ENCODE peak calls at places on chromosomes 6 and 20, in six cellular contexts. G is breast epithelium, M is colonic mucosa, F is fibroblast of the aortic adventitia, S is epithelial cell of esophagus, K is cardiac fibroblast. O is an unnamed sample.

GRCh38 chr20:19935842-19936241 is 81.3 kb upstream of the NAA20 start:
- DNase-seq in M (peak; percentile 82), F (no peak), S (peak; percentile 95), K (no peak), G (peak; percentile 77), O (peak; percentile 27)

GRCh38 chr6:34569361-34569973 is 13.3 kb upstream of the SPDEF start:
- DNase-seq in M (no peak), S (no peak), F (no peak), K (no peak), G (no peak), O (no peak)

GRCh38 chr6:112983741-112984221 is 636.7 kb downstream of the RFPL4B start:
- DNase-seq in S (peak; percentile 13), K (peak; percentile 29), M (no peak), G (no peak), F (peak; percentile 27), O (no peak)

GRCh38 chr6:149289966-149290365 is 27.5 kb upstream of the TAB2 start:
- DNase-seq in F (no peak), M (no peak), K (no peak), G (no peak), S (no peak), O (no peak)

GRCh38 chr20:63580796-63581461 is 6.9 kb upstream of the HELZ2 start:
- DNase-seq in S (peak; percentile 85), F (peak; percentile 35), M (no peak), K (peak; percentile 46), G (peak; percentile 80), O (peak; percentile 78)

GRCh38 chr20:49989234-49990065 is 6.7 kb downstream of the SNAI1 start:
- DNase-seq in K (peak; percentile 88), G (no peak), M (no peak), F (peak; percentile 85), S (no peak), O (no peak)

GRCh38 chr6:130178692-130179091 is 44.1 kb downstream of the SAMD3 start:
- DNase-seq in M (no peak), S (peak; percentile 92), F (peak; percentile 94), K (peak; percentile 72), G (no peak), O (peak; percentile 67)

GRCh38 chr20:44909872-44910689 is at the start of gene PABPC1L:
- DNase-seq in K (peak; percentile 72), S (peak; percentile 79), G (no peak), F (peak; percentile 50), M (peak; percentile 87), O (peak; percentile 92)

GRCh38 chr20:5657190-5657872 is 92.9 kb upstream of the SHLD1 start:
- DNase-seq in S (peak; percentile 95), G (no peak), K (peak; percentile 98), F (peak; percentile 100), M (peak; percentile 47), O (peak; percentile 30)

GRCh38 chr6:156687875-156688549 is 89.2 kb upstream of the ARID1B start:
- DNase-seq in F (peak; percentile 39), K (peak; percentile 51), M (peak; percentile 45), G (no peak), S (peak; percentile 24), O (no peak)

GRCh38 chr6:156833755-156834154 is 56.6 kb downstream of the ARID1B start:
- DNase-seq in F (no peak), K (no peak), M (no peak), S (no peak), G (no peak), O (no peak)

GRCh38 chr6:37092851-37093727 is 76.9 kb upstream of the PIM1 start:
- DNase-seq in F (peak; percentile 71), K (no peak), M (no peak), S (peak; percentile 51), G (no peak), O (peak; percentile 69)

GRCh38 chr20:63232235-63233060 is 3.3 kb upstream of the BIRC7 start:
- DNase-seq in S (peak; percentile 71), G (no peak), K (peak; percentile 88), M (no peak), F (peak; percentile 85), O (peak; percentile 67)

GRCh38 chr20:62142252-62143117 is 709 bp downstream of the PSMA7 start:
- DNase-seq in F (no peak), G (no peak), S (no peak), K (no peak), M (peak; percentile 41), O (peak; percentile 32)

GRCh38 chr20:1293641-1294379 is 27.7 kb downstream of the SNPH start:
- DNase-seq in M (no peak), F (no peak), G (no peak), S (no peak), K (no peak), O (no peak)

GRCh38 chr6:11514672-11515071 is 22.9 kb upstream of the TMEM170B start:
- DNase-seq in S (no peak), K (no peak), G (no peak), F (no peak), M (no peak), O (no peak)

GRCh38 chr6:75230484-75231325 is 12.9 kb downstream of the COX7A2 start:
- DNase-seq in G (no peak), K (peak; percentile 75), S (peak; percentile 63), M (peak; percentile 34), F (peak; percentile 78), O (peak; percentile 51)

GRCh38 chr20:4873396-4873795 is 127.9 kb downstream of the SLC23A2 start:
- DNase-seq in M (no peak), S (no peak), G (no peak), F (no peak), K (no peak), O (no peak)

GRCh38 chr20:38180781-38181180 is 15.7 kb upstream of the TGM2 start:
- DNase-seq in G (no peak), S (no peak), F (no peak), K (no peak), M (no peak), O (no peak)

DNA sequence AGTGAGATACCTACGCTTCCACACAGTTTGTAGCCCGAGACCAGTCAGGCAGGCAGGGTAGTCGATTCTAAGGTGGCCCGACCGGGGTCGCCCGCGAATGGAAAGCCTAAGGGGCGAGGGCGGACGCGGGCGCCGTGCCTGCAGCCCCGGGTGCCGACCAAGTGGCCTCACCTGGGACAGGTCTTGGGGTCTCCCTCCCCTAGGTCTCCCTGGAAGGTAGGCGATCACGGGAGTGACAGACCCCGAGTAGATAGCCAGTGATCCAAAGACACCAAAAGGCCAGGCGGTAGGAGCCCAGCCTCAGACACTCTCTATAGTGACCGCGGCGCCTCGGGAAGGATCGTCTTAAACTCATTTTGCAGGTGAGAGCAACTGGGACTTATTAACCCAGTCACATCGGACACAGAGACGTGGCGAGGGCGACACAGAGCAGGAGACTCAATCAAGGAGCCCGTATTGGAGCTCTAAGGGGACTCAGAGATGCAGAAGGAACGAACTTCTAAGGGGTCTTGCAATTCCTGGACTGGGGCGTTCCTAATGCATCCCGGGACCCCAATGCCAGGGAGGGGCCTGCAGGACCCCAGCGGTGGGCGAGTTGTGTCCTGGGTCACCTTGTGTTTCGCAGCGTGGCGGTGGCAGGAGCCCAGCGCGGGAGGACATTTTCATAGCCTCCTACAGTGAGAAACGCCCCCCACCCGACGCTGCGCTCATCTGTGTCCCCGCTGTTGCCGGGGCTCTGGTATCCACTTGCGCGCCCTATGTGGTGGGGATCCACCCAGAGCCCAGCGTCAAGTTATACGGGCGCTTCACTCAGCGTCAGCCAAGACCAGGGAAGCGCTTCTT is 2.1 kb upstream of the VSX1 start:
- DNase-seq in S (no peak), G (no peak), K (no peak), M (no peak), F (no peak), O (peak; percentile 60)
- TF ChIP-seq CTCF in S (no peak), G (no peak), K (no peak), M (no peak), F (peak; percentile 56), O (no peak)

GRCh38 chr6:123716506-123716905 is 79.8 kb upstream of the TRDN start:
- DNase-seq in F (peak; percentile 10), K (no peak), S (peak; percentile 73), M (no peak), G (no peak), O (no peak)

GRCh38 chr6:123715243-123715863 is 78.6 kb upstream of the TRDN start:
- DNase-seq in G (no peak), K (peak; percentile 30), M (no peak), F (peak; percentile 63), S (peak; percentile 51), O (peak; percentile 34)
- TF ChIP-seq CTCF in G (peak; percentile 33), K (peak; percentile 26), M (peak; percentile 20), F (peak; percentile 52), S (peak; percentile 48), O (peak; percentile 17)

GRCh38 chr20:25173886-25174308 is 21.6 kb upstream of the ENTPD6 start:
- DNase-seq in G (no peak), M (peak; percentile 26), F (no peak), S (peak; percentile 20), K (no peak), O (no peak)

GRCh38 chr20:25176184-25176583 is 19.3 kb upstream of the ENTPD6 start:
- DNase-seq in S (no peak), G (no peak), F (no peak), M (no peak), K (no peak), O (no peak)

GRCh38 chr20:25177890-25178321 is 17.6 kb upstream of the ENTPD6 start:
- DNase-seq in K (peak; percentile 23), M (no peak), F (peak; percentile 42), S (peak; percentile 46), G (no peak), O (peak; percentile 12)

GRCh38 chr20:25178563-25179438 is 16.7 kb upstream of the ENTPD6 start:
- DNase-seq in M (no peak), S (peak; percentile 98), G (no peak), F (peak; percentile 96), K (peak; percentile 89), O (peak; percentile 26)

GRCh38 chr20:25179439-25180089 is 15.9 kb upstream of the ENTPD6 start:
- DNase-seq in S (no peak), F (no peak), G (no peak), K (no peak), M (no peak), O (no peak)
- TF ChIP-seq CTCF in S (no peak), F (no peak), G (no peak), K (no peak), M (no peak), O (no peak)

GRCh38 chr20:36819662-36820061 is 46.1 kb upstream of the DSN1 start:
- DNase-seq in G (no peak), F (no peak), S (no peak), K (no peak), M (no peak), O (no peak)

GRCh38 chr20:36823126-36823525 is 49.6 kb upstream of the DSN1 start:
- DNase-seq in F (no peak), G (no peak), S (no peak), M (no peak), K (no peak), O (no peak)

GRCh38 chr20:36820073-36820472 is 46.5 kb upstream of the DSN1 start:
- DNase-seq in K (no peak), G (no peak), M (no peak), S (no peak), F (no peak), O (no peak)

GRCh38 chr20:36820928-36821327 is 47.4 kb upstream of the DSN1 start:
- DNase-seq in K (no peak), G (no peak), M (no peak), F (no peak), S (no peak), O (no peak)

DNA sequence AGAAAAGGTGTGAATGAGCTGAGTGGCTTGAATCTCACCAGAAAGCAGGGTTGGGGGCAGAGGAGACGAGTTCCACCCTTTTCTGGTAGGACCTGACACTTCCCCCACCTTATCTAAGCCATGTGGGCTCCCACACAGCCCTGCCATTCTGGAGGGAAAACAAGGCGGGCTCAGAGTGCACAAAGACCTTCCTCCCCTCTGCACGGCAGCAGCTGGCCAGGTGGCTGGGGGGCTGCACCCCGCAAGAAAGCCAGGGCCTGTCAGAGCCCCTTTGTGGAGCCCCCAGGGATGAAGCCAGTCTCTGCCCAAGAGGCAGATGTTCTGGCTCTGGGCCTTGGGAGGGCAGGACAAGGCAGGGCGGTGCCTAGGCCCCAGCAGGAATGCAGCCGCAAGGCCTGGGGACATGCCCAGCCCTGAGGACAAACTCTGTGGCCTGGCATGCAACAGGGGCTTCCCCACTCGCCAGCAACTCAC is 48.4 kb upstream of the DSN1 start:
- DNase-seq in F (no peak), G (no peak), K (no peak), S (peak; percentile 43), M (no peak), O (peak; percentile 29)
- TF ChIP-seq CTCF in F (no peak), G (no peak), K (no peak), S (no peak), M (no peak), O (no peak)

O was measured in Calu3.